ENCODE peak calls at places on chromosomes 2 and 18, in five cellular contexts. One of them, this sample, is unnamed.

GRCh38 chr18:59238385-59238784 is 18.4 kb downstream of the GRP start:
- DNase-seq in psoas muscle: no peak
- DNase-seq in adrenal gland: no peak
- DNase-seq in lower lobe of right lung: no peak
- DNase-seq in lung: no peak
- DNase-seq in this sample: no peak

GRCh38 chr2:24721470-24721869 is 71.7 kb downstream of the PTRHD1 start:
- DNase-seq in psoas muscle: peak
- DNase-seq in lung: peak
- DNase-seq in adrenal gland: peak
- DNase-seq in lower lobe of right lung: no peak
- DNase-seq in this sample: peak

GRCh38 chr2:7930800-7931635 is 750.8 kb upstream of the ID2 start:
- DNase-seq in psoas muscle: no peak
- DNase-seq in adrenal gland: no peak
- DNase-seq in lower lobe of right lung: no peak
- DNase-seq in lung: no peak
- DNase-seq in this sample: peak

GRCh38 chr2:221097568-221097915 is 474.6 kb downstream of the EPHA4 start:
- DNase-seq in lower lobe of right lung: no peak
- DNase-seq in adrenal gland: no peak
- DNase-seq in lung: no peak
- DNase-seq in psoas muscle: no peak
- DNase-seq in this sample: no peak

GRCh38 chr18:67600181-67600631 is 83.7 kb upstream of the DSEL start:
- DNase-seq in psoas muscle: no peak
- DNase-seq in lower lobe of right lung: no peak
- DNase-seq in adrenal gland: no peak
- DNase-seq in lung: no peak
- DNase-seq in this sample: no peak

GRCh38 chr18:9965711-9966624 is 52.2 kb downstream of the VAPA start:
- DNase-seq in adrenal gland: no peak
- DNase-seq in psoas muscle: no peak
- DNase-seq in lower lobe of right lung: no peak
- DNase-seq in lung: no peak
- DNase-seq in this sample: no peak

GRCh38 chr2:126496493-126496892 is 159.5 kb upstream of the GYPC start:
- DNase-seq in lower lobe of right lung: no peak
- DNase-seq in adrenal gland: no peak
- DNase-seq in lung: no peak
- DNase-seq in psoas muscle: no peak
- DNase-seq in this sample: no peak

GRCh38 chr2:203395858-203396257 is 67.7 kb downstream of the ABI2 start:
- DNase-seq in adrenal gland: no peak
- DNase-seq in lower lobe of right lung: no peak
- DNase-seq in psoas muscle: no peak
- DNase-seq in lung: no peak
- DNase-seq in this sample: no peak

GRCh38 chr18:75140296-75140695 is 68.6 kb downstream of the PTGR3 start:
- DNase-seq in lung: no peak
- DNase-seq in adrenal gland: no peak
- DNase-seq in lower lobe of right lung: no peak
- DNase-seq in psoas muscle: no peak
- DNase-seq in this sample: no peak

GRCh38 chr18:62245177-62245576 is 58.1 kb downstream of the RELCH start:
- DNase-seq in lower lobe of right lung: no peak
- DNase-seq in psoas muscle: no peak
- DNase-seq in lung: no peak
- DNase-seq in adrenal gland: no peak
- DNase-seq in this sample: no peak

GRCh38 chr2:40240067-40240466 is 211.8 kb downstream of the SLC8A1 start:
- DNase-seq in lower lobe of right lung: peak
- DNase-seq in lung: peak
- DNase-seq in psoas muscle: peak
- DNase-seq in adrenal gland: peak
- DNase-seq in this sample: peak

GRCh38 chr2:183001948-183002347 is 36.3 kb downstream of the NCKAP1 start:
- DNase-seq in psoas muscle: no peak
- DNase-seq in lower lobe of right lung: no peak
- DNase-seq in adrenal gland: no peak
- DNase-seq in lung: no peak
- DNase-seq in this sample: no peak

GRCh38 chr2:191320881-191321280 is 75.7 kb downstream of the MYO1B start:
- DNase-seq in lung: no peak
- DNase-seq in lower lobe of right lung: no peak
- DNase-seq in psoas muscle: no peak
- DNase-seq in adrenal gland: no peak
- DNase-seq in this sample: no peak

GRCh38 chr18:9824474-9824832 is 61.3 kb upstream of the TXNDC2 start:
- DNase-seq in lower lobe of right lung: no peak
- DNase-seq in adrenal gland: peak
- DNase-seq in psoas muscle: no peak
- DNase-seq in lung: peak
- DNase-seq in this sample: peak

GRCh38 chr2:121974919-121975654 is 219.6 kb downstream of the TSN start:
- DNase-seq in psoas muscle: peak
- DNase-seq in lung: peak
- DNase-seq in adrenal gland: peak
- DNase-seq in lower lobe of right lung: peak
- DNase-seq in this sample: no peak

GRCh38 chr2:240322231-240322955 is 113.1 kb upstream of the GPC1 start:
- DNase-seq in adrenal gland: peak
- DNase-seq in psoas muscle: peak
- DNase-seq in lung: no peak
- DNase-seq in lower lobe of right lung: no peak
- DNase-seq in this sample: no peak

GRCh38 chr2:100713106-100713505 is 106.8 kb upstream of the NPAS2 start:
- DNase-seq in lung: no peak
- DNase-seq in adrenal gland: no peak
- DNase-seq in lower lobe of right lung: no peak
- DNase-seq in psoas muscle: no peak
- DNase-seq in this sample: no peak

GRCh38 chr2:157784169-157784822 is 91.8 kb downstream of the ACVR1 start:
- DNase-seq in lung: peak
- DNase-seq in lower lobe of right lung: peak
- DNase-seq in psoas muscle: no peak
- DNase-seq in adrenal gland: no peak
- DNase-seq in this sample: peak

GRCh38 chr2:233267516-233268245 is 16.2 kb downstream of the ATG16L1 start:
- DNase-seq in adrenal gland: no peak
- DNase-seq in lower lobe of right lung: no peak
- DNase-seq in psoas muscle: no peak
- DNase-seq in lung: no peak
- DNase-seq in this sample: no peak

GRCh38 chr2:230614913-230615332 is 97.7 kb upstream of the CAB39 start:
- DNase-seq in psoas muscle: no peak
- DNase-seq in adrenal gland: no peak
- DNase-seq in lower lobe of right lung: no peak
- DNase-seq in lung: no peak
- DNase-seq in this sample: no peak

GRCh38 chr18:48813833-48814489 is 136.8 kb downstream of the SMAD7 start:
- DNase-seq in lung: no peak
- DNase-seq in psoas muscle: peak
- DNase-seq in adrenal gland: no peak
- DNase-seq in lower lobe of right lung: peak
- DNase-seq in this sample: peak

GRCh38 chr2:88626171-88627054 is 851 bp downstream of the EIF2AK3 start:
- DNase-seq in lower lobe of right lung: peak
- DNase-seq in psoas muscle: peak
- DNase-seq in lung: peak
- DNase-seq in adrenal gland: peak
- DNase-seq in this sample: peak

GRCh38 chr2:127097471-127097765 is 9.5 kb downstream of the BIN1 start:
- DNase-seq in adrenal gland: no peak
- DNase-seq in lower lobe of right lung: peak
- DNase-seq in psoas muscle: no peak
- DNase-seq in lung: no peak
- DNase-seq in this sample: peak

GRCh38 chr2:36633470-36634092 is 35.6 kb upstream of the FEZ2 start:
- DNase-seq in psoas muscle: no peak
- DNase-seq in lung: no peak
- DNase-seq in lower lobe of right lung: no peak
- DNase-seq in adrenal gland: no peak
- DNase-seq in this sample: no peak

GRCh38 chr18:21255211-21255610 is 13.2 kb downstream of the GREB1L start:
- DNase-seq in psoas muscle: no peak
- DNase-seq in lung: no peak
- DNase-seq in lower lobe of right lung: no peak
- DNase-seq in adrenal gland: no peak
- DNase-seq in this sample: no peak

GRCh38 chr2:98118161-98118560 is 31.2 kb downstream of the VWA3B start:
- DNase-seq in lower lobe of right lung: no peak
- DNase-seq in psoas muscle: no peak
- DNase-seq in lung: no peak
- DNase-seq in adrenal gland: no peak
- DNase-seq in this sample: no peak

GRCh38 chr2:226475650-226476049 is 324.0 kb downstream of the IRS1 start:
- DNase-seq in lower lobe of right lung: no peak
- DNase-seq in adrenal gland: no peak
- DNase-seq in psoas muscle: no peak
- DNase-seq in lung: no peak
- DNase-seq in this sample: no peak

GRCh38 chr2:141496805-141497204 is 634.0 kb downstream of the LRP1B start:
- DNase-seq in psoas muscle: no peak
- DNase-seq in adrenal gland: no peak
- DNase-seq in lung: no peak
- DNase-seq in lower lobe of right lung: no peak
- DNase-seq in this sample: no peak

GRCh38 chr18:76721207-76721996 is 101.0 kb upstream of the ZNF236 start:
- DNase-seq in psoas muscle: no peak
- DNase-seq in lung: no peak
- DNase-seq in adrenal gland: no peak
- DNase-seq in lower lobe of right lung: no peak
- DNase-seq in this sample: no peak

GRCh38 chr2:100673691-100674485 is 111.1 kb downstream of the PDCL3 start:
- DNase-seq in adrenal gland: no peak
- DNase-seq in lower lobe of right lung: no peak
- DNase-seq in lung: no peak
- DNase-seq in psoas muscle: no peak
- DNase-seq in this sample: no peak

GRCh38 chr2:113720167-113720566 is 36.3 kb downstream of the SLC35F5 start:
- DNase-seq in adrenal gland: no peak
- DNase-seq in psoas muscle: no peak
- DNase-seq in lower lobe of right lung: no peak
- DNase-seq in lung: no peak
- DNase-seq in this sample: no peak

GRCh38 chr2:223218587-223219178 is 166.7 kb downstream of the KCNE4 start:
- DNase-seq in lower lobe of right lung: no peak
- DNase-seq in psoas muscle: no peak
- DNase-seq in adrenal gland: no peak
- DNase-seq in lung: no peak
- DNase-seq in this sample: no peak

GRCh38 chr2:223210489-223210888 is 158.5 kb downstream of the KCNE4 start:
- DNase-seq in lower lobe of right lung: no peak
- DNase-seq in psoas muscle: no peak
- DNase-seq in lung: no peak
- DNase-seq in adrenal gland: no peak
- DNase-seq in this sample: no peak

GRCh38 chr2:223217373-223217772 is 165.4 kb downstream of the KCNE4 start:
- DNase-seq in lower lobe of right lung: no peak
- DNase-seq in psoas muscle: no peak
- DNase-seq in lung: no peak
- DNase-seq in adrenal gland: no peak
- DNase-seq in this sample: no peak

GRCh38 chr2:223214721-223215120 is 162.7 kb downstream of the KCNE4 start:
- DNase-seq in lower lobe of right lung: no peak
- DNase-seq in psoas muscle: no peak
- DNase-seq in adrenal gland: no peak
- DNase-seq in lung: no peak
- DNase-seq in this sample: no peak

GRCh38 chr2:223215136-223215535 is 163.1 kb downstream of the KCNE4 start:
- DNase-seq in lung: no peak
- DNase-seq in adrenal gland: no peak
- DNase-seq in psoas muscle: no peak
- DNase-seq in lower lobe of right lung: no peak
- DNase-seq in this sample: no peak
- H3K4me3 ChIP-seq in lung: no peak
- H3K4me3 ChIP-seq in adrenal gland: no peak
- H3K4me3 ChIP-seq in psoas muscle: no peak
- H3K4me3 ChIP-seq in lower lobe of right lung: no peak
- H3K4me3 ChIP-seq in this sample: no peak

GRCh38 chr2:111698743-111699554 is 185.0 kb downstream of the ANAPC1 start:
- DNase-seq in lung: peak
- DNase-seq in psoas muscle: peak
- DNase-seq in lower lobe of right lung: peak
- DNase-seq in adrenal gland: peak
- DNase-seq in this sample: peak
- TF ChIP-seq CTCF in lung: no peak
- TF ChIP-seq CTCF in psoas muscle: no peak
- TF ChIP-seq CTCF in lower lobe of right lung: no peak
- TF ChIP-seq CTCF in adrenal gland: no peak
- TF ChIP-seq CTCF in this sample: no peak

DNA sequence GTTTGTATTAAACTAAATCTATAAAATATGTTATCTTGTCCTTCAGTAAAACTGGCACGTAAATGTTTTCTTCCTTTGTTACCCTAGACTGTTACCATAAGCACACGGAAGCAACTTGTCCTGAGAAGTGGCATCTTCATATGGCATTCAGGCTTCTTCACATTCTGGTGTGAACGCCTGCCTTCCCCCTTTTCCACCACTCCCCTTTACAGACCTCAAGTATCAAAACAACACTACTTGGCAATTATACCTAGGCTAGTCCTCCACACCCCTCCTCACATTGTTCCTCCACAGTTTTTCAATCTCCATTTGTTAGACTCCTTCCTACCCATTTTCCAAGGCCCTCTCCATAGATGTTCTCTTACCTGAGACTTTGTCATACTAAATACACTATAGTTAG is 2.9 kb downstream of the MEX3C start:
- DNase-seq in lung: no peak
- DNase-seq in lower lobe of right lung: no peak
- DNase-seq in psoas muscle: no peak
- DNase-seq in adrenal gland: no peak
- DNase-seq in this sample: no peak
- H3K4me3 ChIP-seq in lung: no peak
- H3K4me3 ChIP-seq in lower lobe of right lung: peak
- H3K4me3 ChIP-seq in psoas muscle: peak
- H3K4me3 ChIP-seq in adrenal gland: peak
- H3K4me3 ChIP-seq in this sample: peak

GRCh38 chr2:44245068-44245861 is 30.0 kb upstream of the SLC3A1 start:
- DNase-seq in adrenal gland: no peak
- DNase-seq in psoas muscle: no peak
- DNase-seq in lung: no peak
- DNase-seq in lower lobe of right lung: no peak
- DNase-seq in this sample: no peak

GRCh38 chr2:44250376-44250775 is 24.9 kb upstream of the SLC3A1 start:
- DNase-seq in adrenal gland: no peak
- DNase-seq in lower lobe of right lung: no peak
- DNase-seq in lung: no peak
- DNase-seq in psoas muscle: no peak
- DNase-seq in this sample: no peak

GRCh38 chr2:44246436-44246835 is 28.8 kb upstream of the SLC3A1 start:
- DNase-seq in lower lobe of right lung: no peak
- DNase-seq in adrenal gland: no peak
- DNase-seq in lung: no peak
- DNase-seq in psoas muscle: no peak
- DNase-seq in this sample: no peak

GRCh38 chr2:44246840-44247369 is 28.4 kb upstream of the SLC3A1 start:
- DNase-seq in adrenal gland: no peak
- DNase-seq in lung: no peak
- DNase-seq in lower lobe of right lung: no peak
- DNase-seq in psoas muscle: no peak
- DNase-seq in this sample: no peak

GRCh38 chr2:44247924-44248323 is 27.4 kb upstream of the SLC3A1 start:
- DNase-seq in adrenal gland: no peak
- DNase-seq in lung: no peak
- DNase-seq in psoas muscle: no peak
- DNase-seq in lower lobe of right lung: no peak
- DNase-seq in this sample: no peak
- TF ChIP-seq CTCF in adrenal gland: no peak
- TF ChIP-seq CTCF in lung: no peak
- TF ChIP-seq CTCF in psoas muscle: no peak
- TF ChIP-seq CTCF in lower lobe of right lung: no peak
- TF ChIP-seq CTCF in this sample: no peak

This sample was measured in sigmoid colon.